ENCODE peak calls at places on chromosomes 11 and 22, in nine cellular contexts. One of them, this sample, is unnamed.
A peak's percentile ranks its signal among the peaks of the same experiment; 100 is the strongest.

GRCh38 chr22:17787159-17788022 is 13.1 kb upstream of the BID start:
- DNase-seq in lung: no peak
- DNase-seq in CD8-positive, alpha-beta T cell: no peak
- DNase-seq in WERI-Rb-1: no peak
- DNase-seq in heart left ventricle: no peak
- DNase-seq in pancreas: no peak
- DNase-seq in sigmoid colon: no peak
- DNase-seq in ovary: no peak
- DNase-seq in neural progenitor cell: no peak
- DNase-seq in this sample: no peak

GRCh38 chr11:75441804-75442132 is 8.8 kb upstream of the KLHL35 start:
- DNase-seq in lung: no peak
- DNase-seq in CD8-positive, alpha-beta T cell: no peak
- DNase-seq in WERI-Rb-1: no peak
- DNase-seq in heart left ventricle: peak; percentile 47
- DNase-seq in pancreas: no peak
- DNase-seq in sigmoid colon: no peak
- DNase-seq in ovary: no peak
- DNase-seq in neural progenitor cell: no peak
- DNase-seq in this sample: no peak

GRCh38 chr22:42933783-42934144 is 76.7 kb upstream of the ARFGAP3 start:
- DNase-seq in lung: no peak
- DNase-seq in CD8-positive, alpha-beta T cell: no peak
- DNase-seq in WERI-Rb-1: no peak
- DNase-seq in heart left ventricle: no peak
- DNase-seq in pancreas: no peak
- DNase-seq in sigmoid colon: no peak
- DNase-seq in ovary: no peak
- DNase-seq in neural progenitor cell: no peak
- DNase-seq in this sample: no peak

GRCh38 chr11:27013741-27014415 is 20.0 kb downstream of the FIBIN start:
- DNase-seq in lung: no peak
- DNase-seq in CD8-positive, alpha-beta T cell: no peak
- DNase-seq in WERI-Rb-1: no peak
- DNase-seq in heart left ventricle: no peak
- DNase-seq in pancreas: no peak
- DNase-seq in sigmoid colon: no peak
- DNase-seq in ovary: no peak
- DNase-seq in neural progenitor cell: no peak
- DNase-seq in this sample: peak; percentile 95

GRCh38 chr11:66530927-66531722 is 14.7 kb downstream of the ZDHHC24 start:
- DNase-seq in lung: no peak
- DNase-seq in CD8-positive, alpha-beta T cell: no peak
- DNase-seq in WERI-Rb-1: no peak
- DNase-seq in heart left ventricle: no peak
- DNase-seq in pancreas: no peak
- DNase-seq in sigmoid colon: no peak
- DNase-seq in ovary: no peak
- DNase-seq in neural progenitor cell: no peak
- DNase-seq in this sample: no peak

GRCh38 chr22:38798496-38798895 is 4.6 kb upstream of the DNAL4 start:
- DNase-seq in lung: no peak
- DNase-seq in CD8-positive, alpha-beta T cell: no peak
- DNase-seq in WERI-Rb-1: no peak
- DNase-seq in heart left ventricle: no peak
- DNase-seq in pancreas: no peak
- DNase-seq in sigmoid colon: peak; percentile 13
- DNase-seq in ovary: no peak
- DNase-seq in neural progenitor cell: no peak
- DNase-seq in this sample: no peak

GRCh38 chr11:95084509-95084908 is 5.1 kb upstream of the ENDOD1 start:
- DNase-seq in lung: no peak
- DNase-seq in CD8-positive, alpha-beta T cell: no peak
- DNase-seq in WERI-Rb-1: no peak
- DNase-seq in heart left ventricle: no peak
- DNase-seq in pancreas: no peak
- DNase-seq in sigmoid colon: no peak
- DNase-seq in ovary: no peak
- DNase-seq in neural progenitor cell: no peak
- DNase-seq in this sample: no peak

GRCh38 chr11:61297741-61298140 is 2.6 kb upstream of the VWCE start:
- DNase-seq in lung: no peak
- DNase-seq in CD8-positive, alpha-beta T cell: no peak
- DNase-seq in WERI-Rb-1: no peak
- DNase-seq in heart left ventricle: peak; percentile 26
- DNase-seq in pancreas: no peak
- DNase-seq in sigmoid colon: peak; percentile 78
- DNase-seq in ovary: peak; percentile 63
- DNase-seq in neural progenitor cell: no peak
- DNase-seq in this sample: no peak

GRCh38 chr11:100925935-100926334 is 203.7 kb downstream of the PGR start:
- DNase-seq in lung: no peak
- DNase-seq in CD8-positive, alpha-beta T cell: no peak
- DNase-seq in WERI-Rb-1: no peak
- DNase-seq in heart left ventricle: no peak
- DNase-seq in pancreas: no peak
- DNase-seq in sigmoid colon: no peak
- DNase-seq in ovary: no peak
- DNase-seq in neural progenitor cell: no peak
- DNase-seq in this sample: peak; percentile 83

GRCh38 chr11:64971421-64972233 is at the start of gene MAJIN:
- DNase-seq in lung: peak; percentile 85
- DNase-seq in CD8-positive, alpha-beta T cell: peak; percentile 93
- DNase-seq in WERI-Rb-1: no peak
- DNase-seq in heart left ventricle: peak; percentile 88
- DNase-seq in pancreas: peak; percentile 95
- DNase-seq in sigmoid colon: peak; percentile 93
- DNase-seq in ovary: peak; percentile 78
- DNase-seq in neural progenitor cell: peak; percentile 63
- DNase-seq in this sample: no peak

GRCh38 chr11:102680945-102681344 is 24.6 kb downstream of the MMP27 start:
- DNase-seq in lung: no peak
- DNase-seq in CD8-positive, alpha-beta T cell: no peak
- DNase-seq in WERI-Rb-1: no peak
- DNase-seq in heart left ventricle: no peak
- DNase-seq in pancreas: no peak
- DNase-seq in sigmoid colon: peak; percentile 82
- DNase-seq in ovary: no peak
- DNase-seq in neural progenitor cell: no peak
- DNase-seq in this sample: no peak

GRCh38 chr11:46555269-46556054 is 38.4 kb downstream of the AMBRA1 start:
- DNase-seq in lung: no peak
- DNase-seq in CD8-positive, alpha-beta T cell: no peak
- DNase-seq in WERI-Rb-1: no peak
- DNase-seq in heart left ventricle: no peak
- DNase-seq in pancreas: no peak
- DNase-seq in sigmoid colon: no peak
- DNase-seq in ovary: no peak
- DNase-seq in neural progenitor cell: no peak
- DNase-seq in this sample: no peak

GRCh38 chr11:125064070-125064469 is 965 bp downstream of the SLC37A2 start:
- DNase-seq in lung: no peak
- DNase-seq in CD8-positive, alpha-beta T cell: no peak
- DNase-seq in WERI-Rb-1: no peak
- DNase-seq in heart left ventricle: no peak
- DNase-seq in pancreas: no peak
- DNase-seq in sigmoid colon: no peak
- DNase-seq in ovary: no peak
- DNase-seq in neural progenitor cell: no peak
- DNase-seq in this sample: no peak

GRCh38 chr11:116061322-116061721 is 557.1 kb upstream of the CADM1 start:
- DNase-seq in lung: no peak
- DNase-seq in CD8-positive, alpha-beta T cell: no peak
- DNase-seq in WERI-Rb-1: no peak
- DNase-seq in heart left ventricle: no peak
- DNase-seq in pancreas: no peak
- DNase-seq in sigmoid colon: no peak
- DNase-seq in ovary: no peak
- DNase-seq in neural progenitor cell: no peak
- DNase-seq in this sample: no peak

GRCh38 chr11:16630651-16631050 is 107.8 kb upstream of the C11orf58 start:
- DNase-seq in lung: no peak
- DNase-seq in CD8-positive, alpha-beta T cell: no peak
- DNase-seq in WERI-Rb-1: no peak
- DNase-seq in heart left ventricle: no peak
- DNase-seq in pancreas: no peak
- DNase-seq in sigmoid colon: no peak
- DNase-seq in ovary: no peak
- DNase-seq in neural progenitor cell: no peak
- DNase-seq in this sample: no peak

GRCh38 chr11:16632295-16633200 is 105.9 kb upstream of the C11orf58 start:
- DNase-seq in lung: no peak
- DNase-seq in CD8-positive, alpha-beta T cell: no peak
- DNase-seq in WERI-Rb-1: no peak
- DNase-seq in heart left ventricle: no peak
- DNase-seq in pancreas: no peak
- DNase-seq in sigmoid colon: no peak
- DNase-seq in ovary: no peak
- DNase-seq in neural progenitor cell: peak; percentile 43
- DNase-seq in this sample: peak; percentile 35
- TF ChIP-seq CTCF in lung: no peak
- TF ChIP-seq CTCF in CD8-positive, alpha-beta T cell: no peak
- TF ChIP-seq CTCF in WERI-Rb-1: peak; percentile 50
- TF ChIP-seq CTCF in heart left ventricle: peak; percentile 24
- TF ChIP-seq CTCF in pancreas: no peak
- TF ChIP-seq CTCF in sigmoid colon: no peak
- TF ChIP-seq CTCF in ovary: no peak
- TF ChIP-seq CTCF in neural progenitor cell: peak; percentile 60
- TF ChIP-seq CTCF in this sample: peak; percentile 62

GRCh38 chr11:47918882-47919495 is 61.4 kb upstream of the PTPRJ start:
- DNase-seq in lung: no peak
- DNase-seq in CD8-positive, alpha-beta T cell: no peak
- DNase-seq in WERI-Rb-1: no peak
- DNase-seq in heart left ventricle: no peak
- DNase-seq in pancreas: no peak
- DNase-seq in sigmoid colon: no peak
- DNase-seq in ovary: no peak
- DNase-seq in neural progenitor cell: no peak
- DNase-seq in this sample: peak; percentile 52
- H3K27ac ChIP-seq in lung: no peak overlapping the region
- H3K27ac ChIP-seq in CD8-positive, alpha-beta T cell: no peak overlapping the region
- H3K27ac ChIP-seq in WERI-Rb-1: no peak overlapping the region
- H3K27ac ChIP-seq in heart left ventricle: peak overlapping the region; percentile 81
- H3K27ac ChIP-seq in pancreas: peak overlapping the region; percentile 88
- H3K27ac ChIP-seq in sigmoid colon: peak overlapping the region; percentile 78
- H3K27ac ChIP-seq in ovary: no peak overlapping the region
- H3K27ac ChIP-seq in neural progenitor cell: no peak overlapping the region
- H3K27ac ChIP-seq in this sample: no peak overlapping the region

GRCh38 chr11:130819561-130819960 is 96.7 kb downstream of the SNX19 start:
- DNase-seq in lung: no peak
- DNase-seq in CD8-positive, alpha-beta T cell: no peak
- DNase-seq in WERI-Rb-1: no peak
- DNase-seq in heart left ventricle: no peak
- DNase-seq in pancreas: no peak
- DNase-seq in sigmoid colon: no peak
- DNase-seq in ovary: no peak
- DNase-seq in neural progenitor cell: no peak
- DNase-seq in this sample: peak; percentile 84

GRCh38 chr11:130815921-130816320 is 100.4 kb downstream of the SNX19 start:
- DNase-seq in lung: no peak
- DNase-seq in CD8-positive, alpha-beta T cell: no peak
- DNase-seq in WERI-Rb-1: no peak
- DNase-seq in heart left ventricle: no peak
- DNase-seq in pancreas: no peak
- DNase-seq in sigmoid colon: no peak
- DNase-seq in ovary: no peak
- DNase-seq in neural progenitor cell: no peak
- DNase-seq in this sample: no peak

GRCh38 chr11:130816941-130817607 is 99.2 kb downstream of the SNX19 start:
- DNase-seq in lung: no peak
- DNase-seq in CD8-positive, alpha-beta T cell: no peak
- DNase-seq in WERI-Rb-1: no peak
- DNase-seq in heart left ventricle: no peak
- DNase-seq in pancreas: no peak
- DNase-seq in sigmoid colon: peak; percentile 69
- DNase-seq in ovary: no peak
- DNase-seq in neural progenitor cell: no peak
- DNase-seq in this sample: no peak

GRCh38 chr11:130816516-130816915 is 99.8 kb downstream of the SNX19 start:
- DNase-seq in lung: no peak
- DNase-seq in CD8-positive, alpha-beta T cell: no peak
- DNase-seq in WERI-Rb-1: no peak
- DNase-seq in heart left ventricle: no peak
- DNase-seq in pancreas: no peak
- DNase-seq in sigmoid colon: no peak
- DNase-seq in ovary: no peak
- DNase-seq in neural progenitor cell: no peak
- DNase-seq in this sample: no peak

DNA sequence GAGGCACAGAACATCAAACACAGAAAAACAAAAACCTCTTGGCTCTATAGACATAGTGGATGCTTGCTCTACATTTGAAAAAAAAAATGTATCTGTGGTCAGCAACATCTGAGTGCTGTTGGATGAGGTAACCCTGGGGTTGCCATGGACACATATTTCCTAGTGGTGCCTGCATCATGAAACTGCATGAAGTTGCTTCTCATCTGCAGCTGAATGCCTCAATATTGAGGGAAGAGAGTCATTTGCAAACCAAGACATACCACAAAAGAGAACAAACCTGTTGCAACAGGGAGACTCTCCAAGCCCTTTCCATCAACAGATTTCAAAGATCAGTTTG is 98.7 kb downstream of the SNX19 start:
- DNase-seq in lung: no peak
- DNase-seq in CD8-positive, alpha-beta T cell: no peak
- DNase-seq in WERI-Rb-1: no peak
- DNase-seq in heart left ventricle: no peak
- DNase-seq in pancreas: no peak
- DNase-seq in sigmoid colon: no peak
- DNase-seq in ovary: no peak
- DNase-seq in neural progenitor cell: no peak
- DNase-seq in this sample: no peak
- H3K4me3 ChIP-seq in lung: no peak overlapping the region
- H3K4me3 ChIP-seq in CD8-positive, alpha-beta T cell: no peak overlapping the region
- H3K4me3 ChIP-seq in WERI-Rb-1: no peak overlapping the region
- H3K4me3 ChIP-seq in heart left ventricle: no peak overlapping the region
- H3K4me3 ChIP-seq in pancreas: no peak overlapping the region
- H3K4me3 ChIP-seq in sigmoid colon: no peak overlapping the region
- H3K4me3 ChIP-seq in ovary: no peak overlapping the region
- H3K4me3 ChIP-seq in neural progenitor cell: no peak overlapping the region
- H3K4me3 ChIP-seq in this sample: no peak overlapping the region

DNA sequence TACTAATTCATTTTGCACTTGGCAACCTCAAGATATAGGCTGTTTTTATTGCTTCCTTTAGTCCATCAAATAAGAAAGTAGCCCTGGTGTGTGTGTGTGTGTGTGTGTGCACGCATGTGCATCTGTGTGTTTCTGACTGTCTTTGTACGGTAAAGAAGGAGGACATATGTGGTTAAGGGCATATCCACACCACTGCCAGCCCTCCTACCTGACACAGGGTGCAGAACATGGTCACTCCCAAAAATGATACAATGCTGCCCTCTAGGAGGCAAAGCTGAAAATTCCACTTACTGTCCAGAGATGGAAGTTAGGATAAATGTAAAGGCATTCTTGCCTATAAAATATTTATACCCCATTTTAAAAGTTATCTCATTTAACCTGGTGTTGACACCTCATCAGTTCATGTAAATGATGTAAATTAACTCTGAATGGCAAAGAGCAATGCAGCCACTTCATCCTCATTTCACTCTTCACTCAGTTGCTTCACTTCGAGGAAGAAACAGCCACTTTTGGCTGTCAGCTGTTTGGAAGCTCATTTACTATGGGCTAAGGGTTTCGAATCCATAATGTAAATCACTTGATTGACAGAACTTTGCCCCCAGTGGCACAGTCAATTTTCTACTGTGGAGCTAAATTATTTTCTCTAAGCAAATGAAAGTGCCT is 83.1 kb upstream of the MTNR1B start:
- DNase-seq in lung: no peak
- DNase-seq in CD8-positive, alpha-beta T cell: no peak
- DNase-seq in WERI-Rb-1: peak; percentile 62
- DNase-seq in heart left ventricle: no peak
- DNase-seq in pancreas: no peak
- DNase-seq in sigmoid colon: no peak
- DNase-seq in ovary: no peak
- DNase-seq in neural progenitor cell: peak; percentile 73
- DNase-seq in this sample: peak; percentile 84
- TF ChIP-seq CTCF in lung: no peak
- TF ChIP-seq CTCF in CD8-positive, alpha-beta T cell: no peak
- TF ChIP-seq CTCF in WERI-Rb-1: peak; percentile 70
- TF ChIP-seq CTCF in heart left ventricle: peak; percentile 76
- TF ChIP-seq CTCF in pancreas: peak; percentile 49
- TF ChIP-seq CTCF in sigmoid colon: peak; percentile 48
- TF ChIP-seq CTCF in ovary: peak; percentile 11
- TF ChIP-seq CTCF in neural progenitor cell: peak; percentile 89
- TF ChIP-seq CTCF in this sample: peak; percentile 89